ENCODE peak calls at places on chromosomes 13 and 19, in nine cellular contexts. Z is activated CD8-positive, alpha-beta memory T cell treated with anti-CD3 and anti-CD28 coated beads for 4 hours; M is GM12878; U is right atrium auricular region; J is head of caudate nucleus; E is GM19239; T is hypothalamus; N is HTR-8/SVneo; H is WTC11. G is an unnamed sample.

GRCh38 chr13:61727714-61728275 is 312.1 kb upstream of the PCDH20 start:
- DNase-seq in N (no peak), E (no peak), J (no peak), U (no peak), Z (no peak), H (no peak), M (no peak), T (no peak), G (no peak)

GRCh38 chr19:50358483-50359431 is 6.7 kb downstream of the NAPSA start:
- DNase-seq in N (peak), U (no peak), E (no peak), M (peak), J (peak), Z (peak), T (peak), H (no peak), G (peak)

GRCh38 chr19:991174-991931 is 7.2 kb downstream of the WDR18 start:
- DNase-seq in H (peak), T (no peak), J (no peak), N (no peak), Z (peak), M (no peak), E (no peak), U (no peak), G (peak)

GRCh38 chr19:15702590-15702930 is 25.3 kb upstream of the OR10H2 start:
- DNase-seq in T (peak), H (no peak), E (no peak), N (peak), Z (no peak), U (peak), M (no peak), J (peak), G (no peak)

GRCh38 chr19:41551711-41552110 is 24.3 kb upstream of the CEACAM21 start:
- DNase-seq in M (no peak), J (no peak), H (no peak), U (no peak), N (no peak), Z (no peak), T (no peak), E (no peak), G (no peak)

GRCh38 chr13:69324109-69324886 is 783.3 kb upstream of the ATXN8OS start:
- DNase-seq in T (no peak), U (no peak), E (no peak), J (no peak), H (no peak), N (no peak), Z (no peak), M (no peak), G (no peak)

GRCh38 chr19:23823952-23824389 is 65.3 kb upstream of the ZNF681 start:
- DNase-seq in N (no peak), T (no peak), E (no peak), U (no peak), M (peak), Z (no peak), H (peak), J (no peak), G (no peak)

GRCh38 chr19:47190167-47190727 is 40.8 kb downstream of the BBC3 start:
- DNase-seq in T (peak), J (peak), H (no peak), M (no peak), N (peak), E (no peak), Z (peak), U (no peak), G (no peak)

GRCh38 chr13:105778196-105778595 is 757.3 kb downstream of the EFNB2 start:
- DNase-seq in M (no peak), N (no peak), E (no peak), T (no peak), J (no peak), U (no peak), H (no peak), Z (no peak), G (no peak)

GRCh38 chr19:6730153-6730804 is 7.1 kb downstream of the GPR108 start:
- DNase-seq in J (peak), N (no peak), H (peak), T (peak), U (no peak), Z (no peak), E (no peak), M (no peak), G (no peak)

GRCh38 chr13:25352230-25352629 is 19.5 kb upstream of the ATP8A2 start:
- DNase-seq in H (no peak), M (no peak), E (no peak), N (no peak), U (no peak), J (no peak), T (no peak), Z (no peak), G (no peak)

GRCh38 chr13:23160241-23161175 is 20.3 kb upstream of the SGCG start:
- DNase-seq in U (no peak), M (no peak), E (no peak), T (no peak), N (no peak), H (peak), Z (no peak), J (no peak), G (no peak)

GRCh38 chr13:65597839-65598818 is 1632.0 kb downstream of the PCDH9 start:
- DNase-seq in J (no peak), N (no peak), U (no peak), H (no peak), T (no peak), Z (no peak), E (no peak), M (no peak), G (no peak)

GRCh38 chr19:46620267-46620666 is 4.6 kb downstream of the PTGIR start:
- DNase-seq in H (no peak), N (no peak), T (no peak), J (no peak), M (no peak), E (no peak), Z (no peak), U (no peak), G (no peak)

GRCh38 chr13:42478531-42479156 is 95.3 kb upstream of the TNFSF11 start:
- DNase-seq in E (no peak), U (no peak), J (peak), T (no peak), H (no peak), M (no peak), Z (no peak), N (peak), G (no peak)